ENCODE peak calls at places on chromosome 21, in nine cellular contexts. Y is NCI-H345; N is stimulated activated CD4-positive, alpha-beta T cell treated with anti-CD3 and anti-CD28 coated beads, Interleukin-4, amount 100 ng/mL, for 48 hours; J is prostate gland; T is stimulated activated CD8-positive, alpha-beta memory T cell treated with anti-CD3 and anti-CD28 coated beads, Interleukin-2, amount 100 ng/mL, for 1 hour; S is cerebellar cortex; D is neural crest cell; O is NCI-H1092; A is GM12864. H is an unnamed sample.

GRCh38 chr21:37636152-37636860 is 269.7 kb downstream of the DYRK1A start:
- DNase-seq in Y (no peak), N (no peak), J (no peak), T (no peak), S (no peak), D (no peak), O (no peak), A (no peak), H (peak; percentile 76)

GRCh38 chr21:15080504-15080903 is 15.7 kb upstream of the NRIP1 start:
- DNase-seq in Y (no peak), N (no peak), J (no peak), T (no peak), S (no peak), D (no peak), O (no peak), A (no peak), H (no peak)

GRCh38 chr21:35404247-35404646 is 355.1 kb upstream of the RUNX1 start:
- DNase-seq in Y (no peak), N (no peak), J (no peak), T (no peak), S (no peak), D (no peak), O (no peak), A (no peak), H (no peak)

GRCh38 chr21:41571938-41572510 is 64.1 kb upstream of the TMPRSS2 start:
- DNase-seq in Y (no peak), N (no peak), J (no peak), T (no peak), S (no peak), D (no peak), O (no peak), A (no peak), H (no peak)

GRCh38 chr21:43972850-43973633 is 39.1 kb upstream of the TRAPPC10 start:
- DNase-seq in Y (no peak), N (no peak), J (no peak), T (no peak), S (no peak), D (no peak), O (no peak), A (no peak), H (peak; percentile 8)

GRCh38 chr21:35438643-35439404 is 389.7 kb upstream of the RUNX1 start:
- DNase-seq in Y (no peak), N (no peak), J (no peak), T (no peak), S (no peak), D (no peak), O (no peak), A (peak; percentile 29), H (peak; percentile 11)

GRCh38 chr21:43301424-43302355 is 125.2 kb downstream of the SIK1 start:
- DNase-seq in Y (no peak), N (no peak), J (no peak), T (no peak), S (no peak), D (no peak), O (no peak), A (no peak), H (no peak)

GRCh38 chr21:42453301-42454220 is 42.5 kb downstream of the RSPH1 start:
- DNase-seq in Y (no peak), N (no peak), J (no peak), T (no peak), S (no peak), D (no peak), O (no peak), A (no peak), H (no peak)

GRCh38 chr21:45154511-45155508 is 80.4 kb downstream of the ADARB1 start:
- DNase-seq in Y (no peak), N (no peak), J (no peak), T (no peak), S (no peak), D (no peak), O (no peak), A (no peak), H (peak; percentile 87)

GRCh38 chr21:46116846-46117585 is 19.1 kb downstream of the COL6A2 start:
- DNase-seq in Y (no peak), N (no peak), J (no peak), T (no peak), S (no peak), D (no peak), O (no peak), A (no peak), H (no peak)

GRCh38 chr21:21396424-21396823 is 398.2 kb downstream of the NCAM2 start:
- DNase-seq in Y (no peak), N (no peak), J (no peak), T (no peak), S (no peak), D (no peak), O (no peak), A (no peak), H (no peak)

GRCh38 chr21:41069305-41069642 is 98.7 kb upstream of the BACE2 start:
- DNase-seq in Y (no peak), N (no peak), J (no peak), T (no peak), S (no peak), D (no peak), O (no peak), A (no peak), H (no peak)

GRCh38 chr21:38716942-38717341 is 88.8 kb upstream of the ETS2 start:
- DNase-seq in Y (no peak), N (no peak), J (no peak), T (no peak), S (no peak), D (no peak), O (no peak), A (no peak), H (peak; percentile 12)

GRCh38 chr21:22211943-22212342 is 1213.7 kb downstream of the NCAM2 start:
- DNase-seq in Y (no peak), N (no peak), J (no peak), T (no peak), S (no peak), D (no peak), O (no peak), A (no peak), H (no peak)

GRCh38 chr21:38861989-38862683 is 56.4 kb downstream of the ETS2 start:
- DNase-seq in Y (no peak), N (no peak), J (no peak), T (no peak), S (no peak), D (no peak), O (no peak), A (peak; percentile 52), H (no peak)

GRCh38 chr21:17688912-17689874 is 76.5 kb upstream of the BTG3 start:
- DNase-seq in Y (peak; percentile 97), N (peak; percentile 51), J (peak; percentile 49), T (peak; percentile 18), S (peak; percentile 3), D (no peak), O (peak; percentile 83), A (no peak), H (peak; percentile 12)

GRCh38 chr21:42724226-42724920 is 71.0 kb downstream of the PDE9A start:
- DNase-seq in Y (no peak), N (no peak), J (no peak), T (no peak), S (no peak), D (no peak), O (no peak), A (no peak), H (peak; percentile 92)

GRCh38 chr21:15301736-15302135 is 236.9 kb upstream of the NRIP1 start:
- DNase-seq in Y (no peak), N (no peak), J (no peak), T (no peak), S (no peak), D (no peak), O (no peak), A (no peak), H (no peak)

GRCh38 chr21:15141236-15141970 is 76.6 kb upstream of the NRIP1 start:
- DNase-seq in Y (no peak), N (no peak), J (no peak), T (no peak), S (peak; percentile 6), D (no peak), O (peak; percentile 46), A (no peak), H (no peak)

GRCh38 chr21:45739218-45740087 is 95.9 kb downstream of the PCBP3 start:
- DNase-seq in Y (no peak), N (no peak), J (no peak), T (no peak), S (no peak), D (no peak), O (no peak), A (no peak), H (no peak)

GRCh38 chr21:27646691-27647090 is 679.8 kb upstream of the ADAMTS5 start:
- DNase-seq in Y (no peak), N (no peak), J (no peak), T (no peak), S (no peak), D (no peak), O (no peak), A (no peak), H (no peak)

GRCh38 chr21:38219049-38219628 is 37.7 kb upstream of the KCNJ15 start:
- DNase-seq in Y (peak; percentile 56), N (peak; percentile 56), J (peak; percentile 81), T (peak; percentile 29), S (peak; percentile 6), D (peak; percentile 75), O (peak; percentile 78), A (peak; percentile 24), H (peak; percentile 79)

GRCh38 chr21:41368361-41369104 is 6.7 kb downstream of the MX2 start:
- DNase-seq in Y (no peak), N (no peak), J (no peak), T (no peak), S (no peak), D (no peak), O (no peak), A (no peak), H (no peak)

GRCh38 chr21:39127506-39127905 is 55.7 kb downstream of the PSMG1 start:
- DNase-seq in Y (no peak), N (no peak), J (no peak), T (no peak), S (no peak), D (no peak), O (no peak), A (no peak), H (no peak)

GRCh38 chr21:35375115-35375514 is 326.0 kb upstream of the RUNX1 start:
- DNase-seq in Y (no peak), N (no peak), J (no peak), T (no peak), S (no peak), D (no peak), O (no peak), A (no peak), H (peak; percentile 82)

GRCh38 chr21:18832950-18833349 is 429.4 kb upstream of the TMPRSS15 start:
- DNase-seq in Y (no peak), N (no peak), J (no peak), T (no peak), S (no peak), D (no peak), O (no peak), A (no peak), H (no peak)

GRCh38 chr21:20259035-20259867 is 739.0 kb upstream of the NCAM2 start:
- DNase-seq in Y (no peak), N (no peak), J (no peak), T (no peak), S (no peak), D (no peak), O (no peak), A (no peak), H (no peak)

GRCh38 chr21:17823846-17824245 is 4.7 kb upstream of the C21orf91 start:
- DNase-seq in Y (no peak), N (no peak), J (no peak), T (no peak), S (no peak), D (no peak), O (no peak), A (no peak), H (no peak)

GRCh38 chr21:42757826-42758655 is 104.6 kb downstream of the PDE9A start:
- DNase-seq in Y (no peak), N (no peak), J (no peak), T (no peak), S (no peak), D (no peak), O (no peak), A (no peak), H (no peak)

GRCh38 chr21:14878971-14879370 is 185.8 kb downstream of the NRIP1 start:
- DNase-seq in Y (no peak), N (no peak), J (peak; percentile 30), T (no peak), S (no peak), D (no peak), O (no peak), A (no peak), H (no peak)

GRCh38 chr21:33031562-33031961 is 5.8 kb downstream of the OLIG2 start:
- DNase-seq in Y (no peak), N (no peak), J (no peak), T (no peak), S (no peak), D (no peak), O (no peak), A (no peak), H (no peak)